ENCODE peak calls at places on chromosomes 1 and 21, in eight cellular contexts. I is mammary epithelial cell, E is transverse colon, T is testis, U is Caco-2, N is breast epithelium, W is heart left ventricle, O is psoas muscle. R is an unnamed sample. For H3K36me3, the result is how much of the 10 kb centered on the place peaks cover.

GRCh38 chr1:104801344-104801743 is 1051.6 kb downstream of the AMY1C start:
- DNase-seq in U (no peak), N (no peak), E (no peak), T (no peak), W (no peak), I (no peak), O (no peak), R (no peak)

GRCh38 chr1:38370716-38371504 is 324.3 kb upstream of the POU3F1 start:
- DNase-seq in I (no peak), U (no peak), T (no peak), W (no peak), N (no peak), O (no peak), E (no peak), R (peak)

GRCh38 chr1:154992721-154993571 is 440 bp upstream of the LENEP start:
- DNase-seq in T (no peak), I (no peak), E (no peak), U (peak), N (no peak), W (no peak), O (no peak), R (peak)

GRCh38 chr1:241271427-241271826 is 85.6 kb downstream of the RGS7 start:
- DNase-seq in I (no peak), O (no peak), E (peak), U (peak), T (no peak), W (no peak), N (no peak), R (no peak)

GRCh38 chr21:36656138-36656537 is 42.8 kb upstream of the SIM2 start:
- DNase-seq in T (no peak), W (no peak), O (no peak), N (no peak), U (no peak), E (no peak), I (peak), R (no peak)

GRCh38 chr1:104760017-104760416 is 1010.3 kb downstream of the AMY1C start:
- DNase-seq in W (no peak), T (no peak), O (no peak), E (no peak), U (no peak), N (no peak), I (no peak), R (no peak)

GRCh38 chr1:93591833-93592635 is 89.6 kb downstream of the BCAR3 start:
- DNase-seq in W (no peak), T (no peak), N (no peak), O (peak), I (no peak), E (peak), U (peak), R (peak)

GRCh38 chr1:220151454-220151853 is 57.5 kb downstream of the IARS2 start:
- DNase-seq in W (no peak), O (no peak), N (no peak), I (no peak), E (no peak), U (no peak), T (peak), R (no peak)

GRCh38 chr1:96596226-96596625 is 125.4 kb upstream of the PTBP2 start:
- DNase-seq in U (peak), W (no peak), O (peak), N (no peak), T (peak), E (no peak), I (peak), R (peak)

GRCh38 chr1:6599141-6599975 is 3.3 kb downstream of the KLHL21 start:
- DNase-seq in I (peak), O (peak), T (no peak), U (no peak), E (peak), N (no peak), W (no peak), R (no peak)

GRCh38 chr1:110039641-110040040 is 5.2 kb downstream of the STRIP1 start:
- DNase-seq in T (no peak), N (no peak), W (no peak), O (no peak), U (no peak), E (no peak), I (no peak), R (no peak)

GRCh38 chr21:34795152-34796141 is 126.7 kb downstream of the CLIC6 start:
- DNase-seq in W (no peak), I (peak), T (no peak), O (peak), N (no peak), E (peak), U (peak), R (no peak)

GRCh38 chr1:245751671-245752070 is 596.9 kb downstream of the KIF26B start:
- DNase-seq in U (no peak), O (no peak), N (no peak), I (no peak), E (no peak), W (no peak), T (no peak), R (no peak)

GRCh38 chr1:10031461-10031860 is 1.3 kb upstream of the UBE4B start:
- DNase-seq in E (no peak), U (peak), O (no peak), T (no peak), W (no peak), I (no peak), N (no peak), R (no peak)

GRCh38 chr1:42815938-42816599 is 853 bp upstream of the ERMAP start:
- DNase-seq in O (no peak), W (no peak), N (no peak), U (no peak), I (peak), E (no peak), T (no peak), R (no peak)

GRCh38 chr21:45043541-45044020 is 30.8 kb upstream of the ADARB1 start:
- DNase-seq in T (no peak), U (no peak), E (no peak), O (no peak), N (peak), I (no peak), W (no peak), R (no peak)

GRCh38 chr21:32612999-32613337 is 791 bp upstream of the CFAP298 start:
- DNase-seq in T (no peak), W (no peak), N (no peak), I (no peak), O (no peak), U (no peak), E (no peak), R (no peak)

GRCh38 chr1:115467196-115467595 is 129.1 kb upstream of the NGF start:
- DNase-seq in O (no peak), E (no peak), W (no peak), U (no peak), N (no peak), I (no peak), T (no peak), R (no peak)

GRCh38 chr1:197688233-197688632 is 87.0 kb downstream of the DENND1B start:
- DNase-seq in I (no peak), T (no peak), N (no peak), O (no peak), E (no peak), W (no peak), U (no peak), R (no peak)

GRCh38 chr1:23790696-23791433 is at the start of gene LYPLA2:
- DNase-seq in E (peak), N (peak), T (peak), U (peak), I (peak), W (peak), O (peak), R (peak)

GRCh38 chr1:153070243-153070642 is 1.2 kb downstream of the SPRR2B start:
- DNase-seq in E (no peak), T (no peak), N (no peak), I (no peak), U (no peak), W (no peak), O (no peak), R (no peak)

GRCh38 chr1:93977546-93977945 is 68.3 kb upstream of the GCLM start:
- DNase-seq in T (no peak), W (no peak), E (no peak), O (no peak), N (no peak), U (no peak), I (peak), R (no peak)

GRCh38 chr1:152185544-152186391 is 26.7 kb upstream of the RPTN start:
- DNase-seq in T (peak), O (no peak), U (peak), I (peak), N (no peak), W (no peak), E (peak), R (peak)

GRCh38 chr1:186680031-186681012 is at the start of gene PTGS2:
- DNase-seq in N (peak), U (peak), T (peak), I (peak), O (peak), W (peak), E (peak), R (peak)

GRCh38 chr1:45331436-45332345 is 5.0 kb downstream of the HPDL start:
- DNase-seq in E (no peak), O (no peak), I (no peak), U (no peak), N (no peak), T (no peak), W (no peak), R (no peak)

GRCh38 chr1:45335732-45336365 is 4.1 kb upstream of the TOE1 start:
- DNase-seq in E (peak), N (no peak), W (no peak), U (peak), T (no peak), I (peak), O (no peak), R (peak)

GRCh38 chr1:45332346-45332720 is 5.6 kb downstream of the HPDL start:
- DNase-seq in N (no peak), O (no peak), I (no peak), W (no peak), E (no peak), U (no peak), T (no peak), R (no peak)

GRCh38 chr1:45337630-45338320 is 2.2 kb upstream of the TOE1 start:
- DNase-seq in I (no peak), U (no peak), T (no peak), O (no peak), N (no peak), W (no peak), E (no peak), R (no peak)

GRCh38 chr1:45334308-45335245 is 5.4 kb upstream of the TOE1 start:
- DNase-seq in W (no peak), N (no peak), I (no peak), E (no peak), U (peak), O (peak), T (no peak), R (peak)
- TF ChIP-seq CTCF in W (no peak), N (no peak), I (no peak), E (no peak), U (no peak), O (no peak), T (no peak), R (peak)

DNA sequence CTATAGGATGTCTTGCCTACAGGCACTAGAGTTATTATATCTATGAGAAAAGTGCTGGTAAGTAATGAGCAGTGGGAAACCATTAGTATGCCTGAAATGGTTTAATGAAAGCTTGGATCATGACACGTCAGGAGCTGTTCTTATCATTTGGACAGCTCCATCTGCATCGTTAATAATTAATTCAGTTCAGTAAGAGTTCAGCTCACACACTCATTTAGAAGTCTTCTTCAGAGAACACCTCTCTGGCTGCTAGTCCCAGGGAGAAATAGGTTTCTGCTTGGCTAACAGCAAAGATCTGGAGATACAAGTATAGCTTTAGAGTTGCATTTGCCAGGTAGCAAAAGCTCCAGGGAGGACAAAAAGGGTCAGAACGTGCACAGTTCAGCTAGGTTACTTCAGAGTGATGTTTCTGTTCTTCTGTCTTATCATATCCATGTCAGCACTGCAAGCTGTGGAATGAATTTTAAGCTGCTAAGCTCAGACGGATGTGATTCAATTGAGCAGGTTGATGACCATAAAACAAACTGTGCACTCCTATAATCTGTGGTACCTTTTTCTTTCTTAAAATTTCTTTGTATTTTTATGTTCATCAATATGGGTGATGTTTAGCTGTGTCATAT is 173.6 kb downstream of the ADGRL2 start:
- DNase-seq in I (no peak), N (no peak), T (no peak), E (no peak), O (no peak), U (no peak), W (no peak), R (no peak)
- H3K36me3 ChIP-seq in I (under half), N (under half), T (under half), E (under half), O (under half), U (under half), W (under half), R (under half)

GRCh38 chr1:111484391-111484790 is 10.6 kb downstream of the C1orf162 start:
- DNase-seq in N (no peak), T (no peak), O (no peak), U (no peak), E (no peak), I (no peak), W (no peak), R (no peak)
- TF ChIP-seq CTCF in N (no peak), T (no peak), O (no peak), U (no peak), E (no peak), I (no peak), W (no peak), R (no peak)

DNA sequence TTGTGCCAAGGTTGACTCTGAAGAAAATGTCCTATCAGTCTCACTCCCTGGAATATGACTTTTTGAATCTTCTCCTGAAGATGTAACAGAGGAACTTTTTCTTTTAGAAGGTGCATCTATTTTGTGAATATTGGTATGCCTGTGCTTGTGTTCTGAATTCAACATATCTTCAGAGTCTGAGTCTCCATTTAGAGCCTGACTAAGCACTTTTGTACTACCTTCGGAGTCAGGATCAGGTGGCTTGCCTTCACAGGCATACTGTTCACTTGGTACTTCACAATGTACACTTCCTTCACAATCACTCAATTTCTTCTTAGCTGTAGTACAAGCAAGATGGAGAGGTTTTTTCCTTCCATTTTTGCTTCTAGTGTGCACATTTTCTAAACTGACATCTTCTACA is 13.6 kb upstream of the PSMG1 start:
- DNase-seq in T (no peak), O (no peak), I (no peak), W (no peak), U (no peak), N (no peak), E (no peak), R (no peak)
- H3K36me3 ChIP-seq in T (under half), O (half or more), I (under half), W (half or more), U (under half), N (under half), E (under half), R (half or more)

GRCh38 chr1:79617777-79618176 is 611.2 kb upstream of the ADGRL4 start:
- DNase-seq in T (no peak), O (no peak), N (no peak), U (no peak), E (no peak), W (no peak), I (no peak), R (no peak)
- TF ChIP-seq CTCF in T (no peak), O (no peak), N (no peak), U (peak), E (no peak), W (no peak), I (peak), R (peak)

GRCh38 chr1:168065511-168065910 is 71.2 kb downstream of the GPR161 start:
- DNase-seq in N (no peak), U (no peak), I (no peak), E (no peak), O (no peak), W (no peak), T (no peak), R (no peak)
- H3K36me3 ChIP-seq in N (under half), U (under half), I (under half), E (under half), O (half or more), W (half or more), T (under half), R (under half)

R was measured in WERI-Rb-1.